ENCODE peak calls at places on chromosomes 5 and 9, in seven cellular contexts. One of them, this sample, is unnamed.

GRCh38 chr9:7067169-7067568 is 309.4 kb downstream of the KDM4C start:
- DNase-seq in spleen: no peak
- DNase-seq in fibroblast of mammary gland: no peak
- DNase-seq in endothelial cell: no peak
- DNase-seq in AG10803: no peak
- DNase-seq in upper lobe of left lung: no peak
- DNase-seq in GM12865: no peak
- DNase-seq in this sample: no peak

GRCh38 chr9:90966475-90967150 is 165.0 kb downstream of the SYK start:
- DNase-seq in endothelial cell: no peak
- DNase-seq in spleen: no peak
- DNase-seq in upper lobe of left lung: peak
- DNase-seq in fibroblast of mammary gland: peak
- DNase-seq in GM12865: no peak
- DNase-seq in AG10803: peak
- DNase-seq in this sample: peak

GRCh38 chr9:130920762-130921482 is 18.1 kb downstream of the FIBCD1 start:
- DNase-seq in upper lobe of left lung: peak
- DNase-seq in AG10803: no peak
- DNase-seq in endothelial cell: no peak
- DNase-seq in fibroblast of mammary gland: no peak
- DNase-seq in spleen: no peak
- DNase-seq in GM12865: no peak
- DNase-seq in this sample: no peak

GRCh38 chr9:110321055-110321454 is 16.6 kb downstream of the TXNDC8 start:
- DNase-seq in AG10803: peak
- DNase-seq in upper lobe of left lung: no peak
- DNase-seq in GM12865: no peak
- DNase-seq in fibroblast of mammary gland: peak
- DNase-seq in spleen: no peak
- DNase-seq in endothelial cell: peak
- DNase-seq in this sample: no peak

GRCh38 chr5:67380431-67380830 is 183.8 kb upstream of the CD180 start:
- DNase-seq in upper lobe of left lung: no peak
- DNase-seq in spleen: no peak
- DNase-seq in fibroblast of mammary gland: no peak
- DNase-seq in AG10803: no peak
- DNase-seq in GM12865: no peak
- DNase-seq in endothelial cell: no peak
- DNase-seq in this sample: no peak

GRCh38 chr9:130268521-130269131 is 3.1 kb downstream of the HMCN2 start:
- DNase-seq in spleen: peak
- DNase-seq in GM12865: peak
- DNase-seq in fibroblast of mammary gland: no peak
- DNase-seq in AG10803: no peak
- DNase-seq in upper lobe of left lung: no peak
- DNase-seq in endothelial cell: peak
- DNase-seq in this sample: no peak

GRCh38 chr9:37200572-37201005 is 80.2 kb downstream of the ZCCHC7 start:
- DNase-seq in fibroblast of mammary gland: peak
- DNase-seq in spleen: no peak
- DNase-seq in AG10803: peak
- DNase-seq in GM12865: no peak
- DNase-seq in endothelial cell: no peak
- DNase-seq in upper lobe of left lung: no peak
- DNase-seq in this sample: peak

GRCh38 chr9:77897292-77897691 is 134.3 kb downstream of the GNAQ start:
- DNase-seq in GM12865: peak
- DNase-seq in endothelial cell: no peak
- DNase-seq in fibroblast of mammary gland: no peak
- DNase-seq in upper lobe of left lung: no peak
- DNase-seq in spleen: no peak
- DNase-seq in AG10803: no peak
- DNase-seq in this sample: no peak

GRCh38 chr5:137561572-137561971 is 62.4 kb upstream of the SPOCK1 start:
- DNase-seq in spleen: no peak
- DNase-seq in upper lobe of left lung: no peak
- DNase-seq in GM12865: no peak
- DNase-seq in fibroblast of mammary gland: no peak
- DNase-seq in AG10803: no peak
- DNase-seq in endothelial cell: no peak
- DNase-seq in this sample: no peak

GRCh38 chr5:135185461-135186075 is 151.5 kb upstream of the PITX1 start:
- DNase-seq in fibroblast of mammary gland: peak
- DNase-seq in endothelial cell: no peak
- DNase-seq in AG10803: peak
- DNase-seq in GM12865: no peak
- DNase-seq in upper lobe of left lung: peak
- DNase-seq in spleen: no peak
- DNase-seq in this sample: no peak

GRCh38 chr5:78607864-78608263 is 40.7 kb downstream of the LHFPL2 start:
- DNase-seq in endothelial cell: no peak
- DNase-seq in GM12865: no peak
- DNase-seq in fibroblast of mammary gland: no peak
- DNase-seq in spleen: no peak
- DNase-seq in upper lobe of left lung: no peak
- DNase-seq in AG10803: no peak
- DNase-seq in this sample: no peak

GRCh38 chr9:69107801-69108200 is 66.3 kb upstream of the TJP2 start:
- DNase-seq in upper lobe of left lung: no peak
- DNase-seq in fibroblast of mammary gland: no peak
- DNase-seq in GM12865: no peak
- DNase-seq in endothelial cell: no peak
- DNase-seq in AG10803: no peak
- DNase-seq in spleen: no peak
- DNase-seq in this sample: no peak

GRCh38 chr9:133990366-133991210 is 1.5 kb downstream of the VAV2 start:
- DNase-seq in fibroblast of mammary gland: peak
- DNase-seq in GM12865: no peak
- DNase-seq in endothelial cell: peak
- DNase-seq in upper lobe of left lung: peak
- DNase-seq in spleen: peak
- DNase-seq in AG10803: peak
- DNase-seq in this sample: peak

GRCh38 chr5:72515211-72515610 is 8.0 kb upstream of the ZNF366 start:
- DNase-seq in upper lobe of left lung: no peak
- DNase-seq in spleen: no peak
- DNase-seq in GM12865: no peak
- DNase-seq in endothelial cell: no peak
- DNase-seq in AG10803: no peak
- DNase-seq in fibroblast of mammary gland: no peak
- DNase-seq in this sample: no peak

GRCh38 chr9:115106642-115107041 is 11.3 kb downstream of the TNC start:
- DNase-seq in AG10803: peak
- DNase-seq in fibroblast of mammary gland: peak
- DNase-seq in GM12865: no peak
- DNase-seq in endothelial cell: no peak
- DNase-seq in upper lobe of left lung: no peak
- DNase-seq in spleen: no peak
- DNase-seq in this sample: no peak

GRCh38 chr5:18281947-18282557 is 647.8 kb downstream of the TAF11L14 start:
- DNase-seq in AG10803: peak
- DNase-seq in spleen: no peak
- DNase-seq in endothelial cell: no peak
- DNase-seq in upper lobe of left lung: no peak
- DNase-seq in GM12865: peak
- DNase-seq in fibroblast of mammary gland: peak
- DNase-seq in this sample: peak

GRCh38 chr9:133874061-133874638 is 118.0 kb downstream of the VAV2 start:
- DNase-seq in fibroblast of mammary gland: peak
- DNase-seq in GM12865: no peak
- DNase-seq in spleen: no peak
- DNase-seq in endothelial cell: no peak
- DNase-seq in AG10803: peak
- DNase-seq in upper lobe of left lung: no peak
- DNase-seq in this sample: peak

GRCh38 chr5:178418471-178419010 is 171.7 kb downstream of the COL23A1 start:
- DNase-seq in endothelial cell: no peak
- DNase-seq in GM12865: no peak
- DNase-seq in spleen: no peak
- DNase-seq in AG10803: no peak
- DNase-seq in fibroblast of mammary gland: no peak
- DNase-seq in upper lobe of left lung: peak
- DNase-seq in this sample: no peak

GRCh38 chr5:151134228-151134627 is 23.4 kb downstream of the ANXA6 start:
- DNase-seq in AG10803: no peak
- DNase-seq in fibroblast of mammary gland: no peak
- DNase-seq in GM12865: peak
- DNase-seq in spleen: peak
- DNase-seq in upper lobe of left lung: no peak
- DNase-seq in endothelial cell: no peak
- DNase-seq in this sample: no peak

GRCh38 chr9:79193001-79193400 is 378.8 kb upstream of the TLE4 start:
- DNase-seq in GM12865: no peak
- DNase-seq in endothelial cell: no peak
- DNase-seq in upper lobe of left lung: no peak
- DNase-seq in spleen: no peak
- DNase-seq in AG10803: peak
- DNase-seq in fibroblast of mammary gland: peak
- DNase-seq in this sample: peak

GRCh38 chr9:110088099-110088498 is 119.9 kb downstream of the C9orf152 start:
- DNase-seq in GM12865: peak
- DNase-seq in AG10803: no peak
- DNase-seq in upper lobe of left lung: no peak
- DNase-seq in endothelial cell: no peak
- DNase-seq in fibroblast of mammary gland: peak
- DNase-seq in spleen: no peak
- DNase-seq in this sample: no peak

GRCh38 chr9:32571969-32572899 is 725 bp downstream of the NDUFB6 start:
- DNase-seq in endothelial cell: peak
- DNase-seq in GM12865: peak
- DNase-seq in upper lobe of left lung: no peak
- DNase-seq in fibroblast of mammary gland: peak
- DNase-seq in AG10803: peak
- DNase-seq in spleen: peak
- DNase-seq in this sample: peak

GRCh38 chr5:39948867-39949468 is 524.2 kb upstream of the DAB2 start:
- DNase-seq in spleen: no peak
- DNase-seq in GM12865: peak
- DNase-seq in fibroblast of mammary gland: peak
- DNase-seq in endothelial cell: peak
- DNase-seq in upper lobe of left lung: no peak
- DNase-seq in AG10803: peak
- DNase-seq in this sample: peak

GRCh38 chr9:136352682-136353081 is 10.9 kb downstream of the DNLZ start:
- DNase-seq in GM12865: no peak
- DNase-seq in AG10803: no peak
- DNase-seq in upper lobe of left lung: no peak
- DNase-seq in endothelial cell: no peak
- DNase-seq in spleen: no peak
- DNase-seq in fibroblast of mammary gland: no peak
- DNase-seq in this sample: no peak

GRCh38 chr5:157578079-157578780 is 2.7 kb upstream of the ADAM19 start:
- DNase-seq in GM12865: no peak
- DNase-seq in AG10803: no peak
- DNase-seq in endothelial cell: no peak
- DNase-seq in upper lobe of left lung: no peak
- DNase-seq in fibroblast of mammary gland: no peak
- DNase-seq in spleen: no peak
- DNase-seq in this sample: no peak
- TF ChIP-seq CTCF in GM12865: no peak
- TF ChIP-seq CTCF in AG10803: no peak
- TF ChIP-seq CTCF in endothelial cell: no peak
- TF ChIP-seq CTCF in upper lobe of left lung: no peak
- TF ChIP-seq CTCF in fibroblast of mammary gland: no peak
- TF ChIP-seq CTCF in spleen: no peak
- TF ChIP-seq CTCF in this sample: no peak

DNA sequence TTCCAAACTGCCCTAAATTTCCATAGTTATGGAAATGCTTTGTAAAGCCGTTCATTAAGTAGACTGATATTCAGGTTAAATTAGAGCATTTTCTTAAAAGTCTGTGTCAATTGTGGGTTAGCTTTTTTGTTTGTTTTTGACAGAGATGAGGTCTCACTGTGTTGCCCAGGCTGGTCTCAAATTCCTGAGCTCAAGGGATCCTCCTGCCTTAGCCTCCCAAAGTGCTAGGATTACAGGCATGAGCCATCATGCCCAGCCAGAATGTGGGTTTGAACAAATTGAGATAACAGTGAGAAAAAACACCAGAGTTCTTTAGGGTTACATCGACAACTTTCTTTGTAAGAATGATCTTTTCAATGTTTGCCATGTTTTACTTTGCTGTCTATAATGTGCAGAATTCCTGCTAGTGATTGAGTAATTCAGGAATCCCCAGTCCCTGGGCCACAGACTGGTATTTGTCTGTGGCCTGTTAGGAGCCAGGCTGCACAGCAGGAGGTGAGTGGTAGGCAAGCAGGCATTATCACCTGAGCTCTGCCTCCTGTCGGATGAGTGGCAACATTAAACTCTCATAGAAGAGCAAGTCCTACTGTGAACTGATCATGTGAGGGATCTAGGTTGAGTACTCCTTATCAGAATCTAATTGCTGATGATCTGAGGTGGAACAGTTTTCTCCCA is 80.5 kb downstream of the RAI14 start:
- DNase-seq in upper lobe of left lung: no peak
- DNase-seq in endothelial cell: no peak
- DNase-seq in GM12865: no peak
- DNase-seq in AG10803: peak
- DNase-seq in spleen: no peak
- DNase-seq in fibroblast of mammary gland: no peak
- DNase-seq in this sample: peak
- TF ChIP-seq CTCF in upper lobe of left lung: no peak
- TF ChIP-seq CTCF in endothelial cell: no peak
- TF ChIP-seq CTCF in GM12865: no peak
- TF ChIP-seq CTCF in AG10803: no peak
- TF ChIP-seq CTCF in spleen: no peak
- TF ChIP-seq CTCF in fibroblast of mammary gland: no peak
- TF ChIP-seq CTCF in this sample: no peak

GRCh38 chr5:161925960-161926359 is 78.0 kb downstream of the GABRA1 start:
- DNase-seq in fibroblast of mammary gland: no peak
- DNase-seq in endothelial cell: no peak
- DNase-seq in spleen: no peak
- DNase-seq in GM12865: peak
- DNase-seq in AG10803: no peak
- DNase-seq in upper lobe of left lung: no peak
- DNase-seq in this sample: no peak
- TF ChIP-seq CTCF in fibroblast of mammary gland: no peak
- TF ChIP-seq CTCF in endothelial cell: no peak
- TF ChIP-seq CTCF in spleen: no peak
- TF ChIP-seq CTCF in GM12865: peak
- TF ChIP-seq CTCF in AG10803: no peak
- TF ChIP-seq CTCF in upper lobe of left lung: no peak
- TF ChIP-seq CTCF in this sample: no peak

DNA sequence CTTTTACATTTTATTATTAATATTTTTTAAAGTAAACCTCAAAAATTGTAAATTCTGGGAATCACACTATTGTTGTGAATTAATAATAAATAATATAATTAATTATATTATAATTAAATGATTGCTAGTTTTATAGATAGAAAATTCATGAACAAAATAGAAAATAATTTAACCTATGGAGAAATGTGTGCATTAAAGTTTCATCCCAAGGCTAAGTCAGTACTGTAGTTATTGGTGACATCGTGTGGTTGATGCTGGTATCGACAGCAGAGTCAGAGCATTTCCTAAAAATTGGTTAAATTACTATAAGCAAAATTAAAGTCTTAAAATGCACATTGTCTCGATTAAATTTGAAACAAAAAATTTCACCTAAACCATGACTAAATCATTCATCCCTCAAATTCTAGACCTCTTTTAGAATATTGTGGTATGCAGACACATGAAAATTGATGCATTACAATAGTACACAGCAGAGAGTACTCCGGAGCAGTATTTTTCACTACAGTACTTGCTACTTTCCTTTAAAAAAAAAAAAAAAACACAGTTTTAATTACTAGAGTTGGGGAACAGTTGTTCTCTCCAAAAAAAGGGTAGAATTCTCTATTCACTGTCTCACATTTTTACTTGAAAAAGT is 73.9 kb downstream of the RORB start:
- DNase-seq in AG10803: peak
- DNase-seq in spleen: no peak
- DNase-seq in fibroblast of mammary gland: peak
- DNase-seq in upper lobe of left lung: no peak
- DNase-seq in endothelial cell: peak
- DNase-seq in GM12865: peak
- DNase-seq in this sample: peak
- TF ChIP-seq CTCF in AG10803: peak
- TF ChIP-seq CTCF in spleen: peak
- TF ChIP-seq CTCF in fibroblast of mammary gland: peak
- TF ChIP-seq CTCF in upper lobe of left lung: peak
- TF ChIP-seq CTCF in endothelial cell: peak
- TF ChIP-seq CTCF in GM12865: peak
- TF ChIP-seq CTCF in this sample: peak